ENCODE peak calls at places on chromosomes 16 and 17, in four cellular contexts. D is CD8-positive, alpha-beta memory T cell; K is Peyer's patch; S is upper lobe of right lung. W is an unnamed sample.

GRCh38 chr16:75258807-75259141 is 7.3 kb upstream of the BCAR1 start:
- DNase-seq in D (no peak), K (peak; percentile 49), S (no peak), W (peak; percentile 41)

GRCh38 chr17:48570325-48571023 is 7.7 kb downstream of the HOXB4 start:
- DNase-seq in D (no peak), K (peak; percentile 43), S (no peak), W (no peak)

GRCh38 chr17:60392845-60393702 is 1.1 kb upstream of the USP32 start:
- DNase-seq in D (no peak), K (no peak), S (peak; percentile 67), W (peak; percentile 47)

GRCh38 chr17:56680676-56681075 is 87.2 kb downstream of the NOG start:
- DNase-seq in D (no peak), K (no peak), S (no peak), W (no peak)

GRCh38 chr17:41772586-41773189 is 13.8 kb downstream of the JUP start:
- DNase-seq in D (no peak), K (peak; percentile 76), S (no peak), W (peak; percentile 38)

GRCh38 chr17:3735515-3735914 is 11.8 kb downstream of the HASPIN start:
- DNase-seq in D (no peak), K (no peak), S (no peak), W (no peak)

GRCh38 chr16:66383551-66383950 is 17.1 kb downstream of the CDH5 start:
- DNase-seq in D (no peak), K (no peak), S (no peak), W (peak; percentile 20)

GRCh38 chr17:78829477-78829876 is 11.1 kb downstream of the USP36 start:
- DNase-seq in D (no peak), K (no peak), S (no peak), W (no peak)

GRCh38 chr17:10429416-10430045 is 7.8 kb upstream of the MYH8 start:
- DNase-seq in D (no peak), K (no peak), S (no peak), W (no peak)

GRCh38 chr17:66716236-66717026 is 118.5 kb upstream of the CACNG5 start:
- DNase-seq in D (no peak), K (no peak), S (no peak), W (no peak)

GRCh38 chr16:87854053-87854906 is 15.0 kb downstream of the SLC7A5 start:
- DNase-seq in D (peak; percentile 37), K (no peak), S (no peak), W (no peak)

GRCh38 chr17:67160791-67161190 is 84.2 kb downstream of the HELZ start:
- DNase-seq in D (no peak), K (no peak), S (no peak), W (no peak)

GRCh38 chr17:65535777-65536572 is 25.5 kb downstream of the AXIN2 start:
- DNase-seq in D (no peak), K (peak; percentile 22), S (no peak), W (no peak)

GRCh38 chr17:21228845-21229244 is 14.9 kb upstream of the TMEM11 start:
- DNase-seq in D (no peak), K (no peak), S (no peak), W (no peak)

GRCh38 chr17:13917635-13918034 is 151.7 kb upstream of the COX10 start:
- DNase-seq in D (no peak), K (no peak), S (no peak), W (no peak)

GRCh38 chr16:50390914-50391700 is 22.3 kb upstream of the BRD7 start:
- DNase-seq in D (no peak), K (no peak), S (no peak), W (no peak)

GRCh38 chr16:28985611-28986041 is 774 bp downstream of the LAT start:
- DNase-seq in D (no peak), K (no peak), S (no peak), W (no peak)

GRCh38 chr16:4052801-4053662 is 63.2 kb downstream of the ADCY9 start:
- DNase-seq in D (no peak), K (no peak), S (peak; percentile 87), W (no peak)

GRCh38 chr16:1308036-1308976 is 1.1 kb upstream of the UBE2I start:
- DNase-seq in D (no peak), K (no peak), S (no peak), W (no peak)

GRCh38 chr16:50288920-50289319 is 22.6 kb downstream of the ADCY7 start:
- DNase-seq in D (no peak), K (no peak), S (no peak), W (no peak)

GRCh38 chr17:14942511-14943185 is 322.5 kb downstream of the PMP22 start:
- DNase-seq in D (no peak), K (no peak), S (no peak), W (no peak)

GRCh38 chr17:21072623-21073278 is 29.9 kb upstream of the USP22 start:
- DNase-seq in D (no peak), K (no peak), S (no peak), W (no peak)

GRCh38 chr17:77510133-77510796 is 369.5 kb downstream of the SEC14L1 start:
- DNase-seq in D (no peak), K (no peak), S (peak; percentile 51), W (peak; percentile 51)

GRCh38 chr17:31115168-31115567 is 20.4 kb downstream of the NF1 start:
- DNase-seq in D (no peak), K (no peak), S (no peak), W (no peak)

GRCh38 chr17:38721802-38722201 is 8.3 kb upstream of the CISD3 start:
- DNase-seq in D (no peak), K (no peak), S (no peak), W (no peak)

GRCh38 chr16:15440852-15441251 is 6.5 kb downstream of the BMERB1 start:
- DNase-seq in D (no peak), K (no peak), S (no peak), W (no peak)

GRCh38 chr17:38761612-38762011 is 9.1 kb downstream of the PSMB3 start:
- DNase-seq in D (no peak), K (no peak), S (no peak), W (no peak)

GRCh38 chr16:5044011-5044540 is 10.3 kb upstream of the NAGPA start:
- DNase-seq in D (no peak), K (peak; percentile 28), S (peak; percentile 42), W (peak; percentile 21)

DNA sequence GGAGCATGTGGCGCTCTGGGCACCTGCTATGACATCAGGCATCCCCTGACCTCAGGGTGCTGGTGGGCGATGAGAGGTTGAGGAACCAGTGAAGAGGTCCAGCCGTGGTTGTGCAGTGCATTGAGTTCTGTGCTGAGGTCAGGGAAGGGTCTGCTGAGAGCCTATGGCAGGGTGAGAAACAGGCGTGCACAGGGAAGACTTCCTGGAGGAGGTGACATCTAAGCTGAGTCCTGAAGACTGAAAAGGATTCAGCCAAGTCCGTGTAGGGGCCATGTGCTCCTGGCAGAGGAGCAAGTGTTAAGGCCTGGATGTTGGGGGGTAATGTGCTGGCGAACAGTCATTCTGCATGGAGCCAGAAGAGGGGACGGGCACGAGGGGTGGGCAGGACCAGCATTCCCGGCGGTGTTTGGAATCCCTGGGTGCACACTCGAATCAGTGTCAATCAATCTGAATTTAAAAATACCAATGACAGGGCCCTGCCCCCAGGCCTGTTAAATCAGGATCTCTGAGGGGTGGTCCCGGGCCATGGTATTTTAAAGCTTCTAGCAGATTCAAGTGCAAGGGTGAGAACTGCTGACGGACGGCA is 65.8 kb upstream of the CIBAR2 start:
- DNase-seq in D (no peak), K (no peak), S (no peak), W (no peak)
- H3K4me1 ChIP-seq in D (no peaks in the 10 kb centered on the region), K (no peaks in the 10 kb centered on the region), S (peaks cover 21% of the 10 kb centered on the region), W (peaks cover 7% of the 10 kb centered on the region)

GRCh38 chr17:44174427-44174826 is 3.9 kb downstream of the ASB16 start:
- DNase-seq in D (no peak), K (no peak), S (no peak), W (no peak)

GRCh38 chr17:44170135-44170498 is 387 bp upstream of the ASB16 start:
- DNase-seq in D (no peak), K (no peak), S (no peak), W (no peak)

GRCh38 chr17:44171931-44172455 is 1.5 kb downstream of the ASB16 start:
- DNase-seq in D (no peak), K (no peak), S (no peak), W (no peak)

GRCh38 chr17:44167181-44167861 is 3.2 kb upstream of the ASB16 start:
- DNase-seq in D (no peak), K (no peak), S (no peak), W (peak; percentile 58)

GRCh38 chr17:44170499-44171201 is at the start of gene ASB16:
- DNase-seq in D (no peak), K (no peak), S (no peak), W (no peak)
- H3K4me3 ChIP-seq in D (no peak within 1 kb of the TSS), K (no peak within 1 kb of the TSS), S (no peak within 1 kb of the TSS), W (no peak within 1 kb of the TSS)

DNA sequence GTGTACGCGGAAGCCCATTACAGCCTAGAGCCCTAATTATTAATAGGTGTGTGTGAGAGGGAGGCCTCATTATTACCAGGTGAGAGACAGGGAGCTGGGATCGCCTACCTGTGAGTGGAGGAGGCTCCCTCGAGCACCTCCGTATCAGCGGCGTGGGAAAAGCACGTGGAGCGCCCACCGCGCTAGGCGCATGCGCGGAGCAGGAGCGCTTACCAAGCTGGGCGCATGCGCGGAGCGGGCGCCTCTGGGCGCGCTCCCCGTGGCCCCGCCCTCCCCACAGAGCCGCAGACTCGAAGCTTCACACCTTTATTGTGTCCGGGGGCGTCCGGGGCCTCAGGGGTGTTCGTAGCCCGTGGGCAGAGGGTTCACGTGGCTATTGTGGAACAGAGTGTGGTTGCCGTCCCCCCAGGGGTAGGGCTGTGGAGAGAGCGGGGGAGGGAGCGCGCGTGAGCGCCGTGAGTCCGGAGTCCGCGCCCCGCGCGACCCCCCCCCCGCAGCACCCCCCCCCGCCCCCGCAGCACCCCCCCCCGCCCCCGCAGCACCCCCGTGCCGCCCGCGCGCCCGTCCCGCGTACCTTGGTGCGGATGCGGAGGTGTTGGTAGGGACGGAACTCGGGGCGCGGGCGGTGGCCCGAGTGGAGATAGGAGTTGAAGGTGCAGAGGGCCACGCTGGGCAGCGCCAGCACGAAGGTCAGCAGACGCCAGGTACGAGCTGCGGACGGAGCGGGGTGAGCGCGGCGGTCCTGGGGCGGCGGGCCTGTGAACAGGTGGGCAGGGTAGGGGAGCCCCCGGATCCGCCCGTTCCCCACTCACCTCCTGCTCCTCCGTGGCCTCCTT is 501 bp downstream of the COX6A2 start:
- DNase-seq in D (peak; percentile 57), K (peak; percentile 77), S (peak; percentile 81), W (peak; percentile 89)
- H3K4me1 ChIP-seq in D (peaks cover 6% of the 10 kb centered on the region), K (no peaks in the 10 kb centered on the region), S (peaks cover 4% of the 10 kb centered on the region), W (peaks cover 4% of the 10 kb centered on the region)

DNA sequence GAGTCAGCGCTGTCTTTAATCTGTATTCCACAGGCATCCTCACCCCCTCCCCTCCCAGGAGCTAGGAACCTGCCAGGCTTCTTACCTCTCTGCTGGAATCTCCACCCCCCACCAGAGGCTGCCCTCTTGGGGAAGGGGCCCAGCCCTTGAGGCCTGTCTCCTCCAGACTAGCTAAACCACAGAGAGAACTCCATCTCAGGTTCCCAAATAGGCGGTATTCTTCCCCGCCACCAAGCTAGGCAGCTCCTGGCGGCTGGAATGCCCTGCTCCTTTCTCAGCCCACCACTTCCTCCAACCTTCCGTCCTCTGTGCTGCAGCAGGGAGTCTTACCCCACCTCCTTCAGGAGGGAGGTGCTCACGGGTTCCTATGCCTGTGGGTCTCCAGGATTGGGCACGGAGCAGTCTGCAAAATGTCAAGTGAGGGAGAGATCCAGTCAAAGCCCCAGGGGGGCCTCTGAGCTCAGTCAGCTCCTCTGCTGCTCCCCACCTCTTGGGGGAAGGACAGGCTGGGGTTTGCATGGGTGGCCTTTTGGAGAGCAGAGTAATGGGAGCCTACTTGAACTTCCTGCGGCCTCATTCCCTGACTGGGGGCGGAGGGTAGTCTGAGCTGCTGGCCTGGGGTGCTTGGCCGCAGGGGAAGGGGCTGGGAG is 55.7 kb downstream of the SREBF1 start:
- DNase-seq in D (no peak), K (no peak), S (no peak), W (no peak)
- H3K4me3 ChIP-seq in D (no peak overlapping the region), K (no peak overlapping the region), S (no peak overlapping the region), W (no peak overlapping the region)

GRCh38 chr17:40621558-40621957 is 26.1 kb downstream of the SMARCE1 start:
- DNase-seq in D (no peak), K (no peak), S (no peak), W (no peak)
- H3K4me1 ChIP-seq in D (peaks cover 36% of the 10 kb centered on the region), K (no peaks in the 10 kb centered on the region), S (peaks cover 3% of the 10 kb centered on the region), W (peaks cover 5% of the 10 kb centered on the region)